ENCODE peak calls at places on chromosomes 11 and 22, in six cellular contexts. Q, X, M, F, Y and I are unnamed samples.
A peak's percentile ranks its signal among the peaks of the same experiment; 100 is the strongest.

GRCh38 chr22:49393526-49393925 is 434.1 kb downstream of the BRD1 start:
- DNase-seq in M (peak; percentile 32), Q (peak; percentile 23), Y (no peak), F (no peak), X (no peak), I (no peak)

GRCh38 chr11:28346209-28346608 is 238.0 kb downstream of the METTL15 start:
- DNase-seq in F (no peak), X (no peak), M (no peak), Y (no peak), Q (no peak), I (no peak)

GRCh38 chr11:102323542-102324261 is 6.4 kb downstream of the BIRC3 start:
- DNase-seq in X (no peak), Q (no peak), F (no peak), M (no peak), Y (no peak), I (no peak)

GRCh38 chr11:120520091-120520822 is 8.7 kb downstream of the GRIK4 start:
- DNase-seq in F (no peak), M (peak; percentile 27), Q (no peak), X (no peak), Y (no peak), I (no peak)

GRCh38 chr22:44576311-44577260 is 78.6 kb upstream of the RTL6 start:
- DNase-seq in M (peak; percentile 59), F (no peak), X (no peak), Q (peak; percentile 33), Y (no peak), I (no peak)

GRCh38 chr11:19644316-19644715 is 68.3 kb upstream of the NAV2 start:
- DNase-seq in F (no peak), Y (no peak), M (no peak), Q (no peak), X (no peak), I (no peak)

GRCh38 chr11:73257342-73258103 is 14.6 kb upstream of the P2RY6 start:
- DNase-seq in X (peak; percentile 27), Y (no peak), Q (peak; percentile 46), M (peak; percentile 57), F (no peak), I (no peak)

GRCh38 chr22:23804781-23805291 is 18.1 kb downstream of the SMARCB1 start:
- DNase-seq in Q (peak; percentile 33), M (no peak), X (no peak), Y (no peak), F (no peak), I (no peak)

GRCh38 chr11:68038226-68038717 is 553 bp upstream of the TCIRG1 start:
- DNase-seq in X (no peak), F (peak; percentile 74), Y (no peak), Q (no peak), M (no peak), I (no peak)

GRCh38 chr11:116452447-116452846 is 320.3 kb downstream of the BUD13 start:
- DNase-seq in Q (no peak), X (no peak), M (no peak), F (no peak), Y (no peak), I (no peak)

GRCh38 chr11:69464621-69464960 is 16.9 kb upstream of the LINC01488 start:
- DNase-seq in Q (no peak), M (no peak), X (no peak), F (no peak), Y (no peak), I (no peak)

GRCh38 chr22:45774016-45774670 is 102.5 kb downstream of the ATXN10 start:
- DNase-seq in Q (no peak), Y (no peak), M (no peak), F (no peak), X (no peak), I (no peak)

GRCh38 chr11:133403900-133404299 is 128.4 kb downstream of the OPCML start:
- DNase-seq in Q (no peak), F (peak; percentile 12), M (no peak), X (no peak), Y (peak; percentile 60), I (no peak)

GRCh38 chr11:93054279-93054678 is 84.8 kb downstream of the MTNR1B start:
- DNase-seq in Q (no peak), F (no peak), X (no peak), M (no peak), Y (no peak), I (no peak)

GRCh38 chr22:21044931-21045584 is 688 bp upstream of the LRRC74B start:
- DNase-seq in Y (no peak), F (peak; percentile 66), M (no peak), Q (peak; percentile 50), X (no peak), I (no peak)

GRCh38 chr22:46267431-46268279 is at the start of gene TTC38:
- DNase-seq in Y (peak; percentile 82), Q (peak; percentile 96), X (peak; percentile 75), M (peak; percentile 96), F (peak; percentile 89), I (peak; percentile 90)

GRCh38 chr11:112481893-112482292 is 221.2 kb upstream of the PLET1 start:
- DNase-seq in M (no peak), Q (no peak), Y (no peak), X (no peak), F (no peak), I (no peak)

GRCh38 chr11:115919341-115920086 is 415.3 kb upstream of the CADM1 start:
- DNase-seq in X (no peak), Q (no peak), Y (no peak), M (no peak), F (no peak), I (no peak)

DNA sequence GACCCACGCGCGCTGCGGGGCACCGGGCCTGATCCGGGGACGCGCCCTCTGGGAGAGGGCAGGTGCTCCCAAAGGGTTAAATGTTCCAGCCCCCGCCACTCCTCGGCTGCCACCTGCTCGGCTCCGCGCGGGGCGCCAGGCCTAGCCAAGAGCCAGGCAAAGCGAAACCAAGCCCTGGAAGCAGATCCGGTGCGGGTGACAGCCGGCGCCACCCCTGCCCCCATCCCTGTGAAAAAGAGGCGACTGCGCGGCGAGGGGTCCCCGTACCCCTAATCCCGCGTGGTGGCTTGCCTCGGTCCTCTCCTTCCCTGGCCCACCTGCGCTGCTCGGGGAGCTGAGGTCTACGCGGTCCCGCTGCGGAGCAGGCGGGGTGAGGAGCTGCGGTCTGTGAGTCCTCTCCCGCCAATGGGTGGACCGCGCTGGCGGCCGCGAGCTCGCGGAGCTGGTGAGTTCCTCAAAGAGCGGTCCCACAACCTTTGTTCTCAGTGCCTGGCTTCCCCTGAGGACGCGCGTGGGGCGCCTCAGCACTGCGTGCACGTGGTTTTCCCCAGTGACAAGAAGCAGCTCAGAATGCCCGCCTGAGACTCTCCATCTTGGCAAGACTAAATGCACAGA is at the start of gene ME3:
- DNase-seq in X (no peak), Y (peak; percentile 76), F (no peak), M (peak; percentile 89), Q (peak; percentile 85), I (peak; percentile 23)
- TF ChIP-seq POLR2A in X (no peak), Y (no peak), F (no peak), M (peak; percentile 27), Q (no peak), I (no peak)

DNA sequence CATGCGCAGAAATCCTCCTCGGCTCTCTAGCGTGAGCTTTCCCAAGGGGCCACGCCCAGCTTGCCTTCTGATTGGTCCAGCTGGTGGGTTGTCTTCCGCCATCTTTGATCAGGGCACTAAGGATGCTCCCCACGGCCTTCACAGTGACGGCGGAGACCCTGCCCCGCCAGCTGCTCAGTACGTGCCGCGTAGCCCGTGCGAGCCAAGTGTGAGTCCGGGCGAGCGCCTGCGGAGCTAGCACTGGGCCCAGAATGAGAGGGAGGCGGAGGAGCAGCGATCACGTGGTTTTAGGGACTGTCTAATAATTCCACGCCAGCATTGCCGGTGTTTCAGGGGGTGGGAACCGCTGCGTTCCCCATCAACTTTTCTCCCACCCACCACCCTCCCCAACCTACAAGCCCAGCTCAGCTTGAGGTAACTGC is 1.6 kb upstream of the MTFP1 start:
- DNase-seq in Y (peak; percentile 94), X (peak; percentile 99), M (peak; percentile 100), Q (peak; percentile 98), F (peak; percentile 98), I (peak; percentile 91)
- TF ChIP-seq POLR2A in Y (peak; percentile 81), X (no peak), M (no peak), Q (peak; percentile 68), F (peak; percentile 29), I (peak; percentile 46)

GRCh38 chr22:36330655-36331305 is 57.0 kb downstream of the MYH9 start:
- DNase-seq in F (peak; percentile 20), M (no peak), Y (no peak), Q (no peak), X (no peak), I (no peak)

GRCh38 chr22:36332623-36333331 is 55.0 kb downstream of the MYH9 start:
- DNase-seq in M (no peak), Y (no peak), Q (no peak), X (no peak), F (peak; percentile 41), I (no peak)

GRCh38 chr22:36330127-36330526 is 57.6 kb downstream of the MYH9 start:
- DNase-seq in Y (no peak), X (no peak), F (no peak), Q (no peak), M (no peak), I (no peak)

GRCh38 chr22:36331912-36332622 is 55.7 kb downstream of the MYH9 start:
- DNase-seq in F (no peak), X (no peak), Y (no peak), Q (no peak), M (peak; percentile 91), I (no peak)

DNA sequence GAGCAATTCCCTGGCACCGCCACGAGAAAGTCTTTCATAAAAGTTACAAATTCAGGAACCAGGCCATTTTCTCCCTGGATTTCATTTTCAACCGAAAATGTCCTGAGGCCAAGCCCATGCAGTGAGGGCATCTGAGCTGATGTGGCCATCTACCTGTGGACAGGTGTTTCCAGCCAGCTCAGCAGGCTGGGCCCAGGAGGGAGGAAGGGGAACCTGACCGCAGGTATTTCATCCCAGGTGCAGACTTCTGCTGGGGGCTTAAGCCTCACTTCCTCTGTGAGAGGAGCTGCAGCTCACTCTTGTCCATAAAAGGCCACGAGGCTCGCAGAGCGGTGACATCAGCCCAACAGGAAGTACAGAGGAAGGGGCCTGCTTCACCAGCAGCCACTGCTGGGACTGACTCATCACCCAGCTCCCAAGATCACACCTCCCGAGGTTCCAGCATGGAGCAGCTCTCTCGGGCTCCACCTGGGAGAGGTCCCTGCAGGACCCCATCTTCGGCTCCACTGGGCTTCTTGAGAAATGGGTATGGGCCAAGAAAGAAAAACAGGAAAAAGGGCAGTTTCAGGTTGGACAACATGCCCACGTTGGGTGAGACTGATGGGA is 56.4 kb downstream of the MYH9 start:
- DNase-seq in Y (no peak), X (peak; percentile 82), M (peak; percentile 96), Q (no peak), F (peak; percentile 83), I (peak; percentile 78)
- TF ChIP-seq POLR2A in Y (no peak), X (no peak), M (peak; percentile 77), Q (no peak), F (no peak), I (peak; percentile 92)

DNA sequence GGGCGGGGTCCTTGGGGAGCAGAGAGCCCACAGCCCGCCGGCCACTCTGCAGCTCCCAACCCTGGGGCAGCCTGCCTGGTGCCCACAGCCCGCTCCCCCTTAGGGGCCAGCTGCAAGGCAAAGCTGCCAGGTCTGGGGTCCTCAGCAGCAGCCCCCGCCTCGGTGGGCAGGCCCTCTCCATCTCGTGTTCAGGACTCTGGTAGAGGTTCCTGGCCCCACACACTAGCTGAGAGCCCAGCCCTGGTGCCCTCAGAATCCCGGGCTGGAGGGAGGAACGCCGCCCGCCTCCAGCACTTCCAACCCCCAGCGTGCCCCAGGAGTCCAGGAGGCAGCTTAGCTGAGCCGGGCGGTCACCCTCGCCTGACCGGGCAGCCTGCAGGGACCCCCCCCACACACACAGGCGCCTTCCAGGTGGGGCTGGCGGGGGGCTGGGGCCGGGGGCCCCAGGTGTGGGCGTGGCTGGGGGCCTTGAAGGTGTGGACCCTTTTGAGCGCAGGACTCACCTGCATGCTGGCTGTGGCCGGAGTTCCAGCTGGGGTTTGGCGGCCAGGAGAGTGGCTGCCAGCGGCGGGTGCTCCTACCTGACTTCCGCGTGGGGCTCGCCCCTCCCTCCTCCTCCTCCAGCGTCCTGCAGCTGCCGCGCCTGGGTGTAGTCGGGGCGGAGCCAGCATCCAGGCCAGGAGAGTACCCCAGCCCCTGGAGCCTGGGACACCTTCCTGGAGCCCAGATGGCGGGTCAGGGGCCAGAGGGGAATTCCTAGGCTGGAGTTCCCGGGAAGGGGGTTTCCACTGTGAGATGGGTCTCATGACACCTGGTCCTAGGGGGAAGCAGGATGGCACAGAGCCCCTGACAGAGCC is at the start of gene ANO9:
- DNase-seq in Y (peak; percentile 77), X (no peak), F (peak; percentile 73), Q (peak; percentile 90), M (no peak), I (peak; percentile 94)
- TF ChIP-seq POLR2A in Y (peak; percentile 50), X (no peak), F (no peak), Q (peak; percentile 12), M (no peak), I (peak; percentile 30)